ENCODE peak calls at places on chromosomes 3 and 15, in nine cellular contexts. P, U, N, V, Y, E, D, J and F are unnamed samples.

GRCh38 chr15:52191207-52191606 is at the start of gene GNB5:
- DNase-seq in P (no peak), U (no peak), N (no peak), V (no peak), Y (peak; percentile 46), E (no peak), D (no peak), J (no peak), F (no peak)

GRCh38 chr15:38130200-38130567 is 122.5 kb upstream of the SPRED1 start:
- DNase-seq in P (no peak), U (no peak), N (no peak), V (no peak), Y (no peak), E (no peak), D (no peak), J (no peak), F (no peak)

GRCh38 chr3:133675631-133676335 is 14.0 kb upstream of the TOPBP1 start:
- DNase-seq in P (no peak), U (no peak), N (no peak), V (no peak), Y (no peak), E (no peak), D (no peak), J (no peak), F (no peak)

GRCh38 chr15:77440378-77440999 is 19.8 kb downstream of the HMG20A start:
- DNase-seq in P (no peak), U (peak; percentile 80), N (peak; percentile 38), V (peak; percentile 52), Y (no peak), E (peak; percentile 16), D (no peak), J (no peak), F (peak; percentile 35)

GRCh38 chr15:90552162-90552928 is 22.6 kb downstream of the CRTC3 start:
- DNase-seq in P (no peak), U (peak; percentile 95), N (no peak), V (peak; percentile 42), Y (no peak), E (peak; percentile 69), D (no peak), J (no peak), F (peak; percentile 83)

GRCh38 chr3:151599103-151599672 is 134.5 kb upstream of the AADACL2 start:
- DNase-seq in P (no peak), U (no peak), N (no peak), V (no peak), Y (no peak), E (no peak), D (no peak), J (no peak), F (no peak)

GRCh38 chr3:66398228-66399025 is 102.4 kb downstream of the LRIG1 start:
- DNase-seq in P (no peak), U (peak; percentile 21), N (no peak), V (peak; percentile 74), Y (no peak), E (no peak), D (no peak), J (no peak), F (no peak)

GRCh38 chr3:15982667-15983145 is 184.9 kb upstream of the ANKRD28 start:
- DNase-seq in P (no peak), U (peak; percentile 98), N (no peak), V (peak; percentile 88), Y (no peak), E (peak; percentile 96), D (peak; percentile 88), J (no peak), F (peak; percentile 89)

GRCh38 chr3:111978833-111979688 is at the start of gene ABHD10:
- DNase-seq in P (peak; percentile 94), U (peak; percentile 96), N (peak; percentile 90), V (peak; percentile 97), Y (peak; percentile 94), E (peak; percentile 99), D (peak; percentile 81), J (peak; percentile 95), F (peak; percentile 96)

GRCh38 chr15:45429974-45430792 is 51.8 kb upstream of the GATM start:
- DNase-seq in P (peak; percentile 80), U (no peak), N (peak; percentile 93), V (no peak), Y (peak; percentile 6), E (peak; percentile 51), D (no peak), J (peak; percentile 88), F (peak; percentile 91)